ENCODE peak calls at places on chromosomes 11 and 22, in seven cellular contexts. Q, M, A, O, D, F and X are unnamed samples.
A peak's percentile ranks its signal among the peaks of the same experiment; 100 is the strongest.

GRCh38 chr11:114847599-114847998 is 169.3 kb downstream of the NXPE2 start:
- DNase-seq in M (no peak), O (no peak), F (no peak), Q (no peak), D (no peak), A (no peak), X (no peak)

GRCh38 chr11:61347916-61348461 is 13.7 kb downstream of the CYB561A3 start:
- DNase-seq in A (no peak), Q (peak; percentile 81), D (peak; percentile 77), O (no peak), M (no peak), F (no peak), X (no peak)

GRCh38 chr11:23632293-23632692 is 772.0 kb upstream of the CCDC179 start:
- DNase-seq in O (no peak), F (no peak), A (no peak), Q (no peak), M (no peak), D (no peak), X (no peak)

GRCh38 chr11:35588627-35589026 is 29.6 kb upstream of the FJX1 start:
- DNase-seq in F (no peak), O (no peak), M (no peak), Q (peak; percentile 69), D (no peak), A (no peak), X (no peak)

GRCh38 chr11:123429336-123429735 is 733 bp upstream of the GRAMD1B start:
- DNase-seq in F (peak; percentile 48), D (no peak), M (no peak), A (no peak), O (no peak), Q (no peak), X (no peak)

GRCh38 chr11:74232316-74232950 is 61.3 kb downstream of the PPME1 start:
- DNase-seq in M (no peak), O (no peak), D (no peak), A (no peak), F (no peak), Q (peak; percentile 7), X (no peak)

GRCh38 chr11:75301602-75302345 is 49.7 kb downstream of the ARRB1 start:
- DNase-seq in M (peak; percentile 39), O (no peak), Q (no peak), F (no peak), A (no peak), D (no peak), X (no peak)

GRCh38 chr22:50039669-50040458 is 18.2 kb downstream of the TTLL8 start:
- DNase-seq in M (no peak), F (no peak), Q (no peak), D (no peak), O (no peak), A (no peak), X (no peak)

GRCh38 chr11:65410936-65411680 is 11.5 kb upstream of the NEAT1 start:
- DNase-seq in Q (no peak), F (no peak), O (no peak), D (no peak), A (no peak), M (no peak), X (no peak)

GRCh38 chr11:83612891-83613766 is 327.0 kb upstream of the CCDC90B start:
- DNase-seq in O (no peak), M (peak; percentile 12), D (no peak), A (no peak), F (no peak), Q (no peak), X (peak; percentile 55)

GRCh38 chr11:111734383-111735261 is 31.6 kb downstream of the PPP2R1B start:
- DNase-seq in Q (no peak), D (no peak), O (no peak), M (no peak), A (no peak), F (no peak), X (no peak)

GRCh38 chr11:132123449-132123848 is 753.0 kb downstream of the NTM start:
- DNase-seq in M (no peak), D (no peak), O (no peak), Q (no peak), F (no peak), A (no peak), X (no peak)

GRCh38 chr11:124799384-124800225 is 601 bp downstream of the MSANTD2 start:
- DNase-seq in M (peak; percentile 71), Q (peak; percentile 32), A (no peak), O (no peak), D (peak; percentile 65), F (no peak), X (no peak)

GRCh38 chr11:84719935-84720577 is 907.1 kb downstream of the DLG2 start:
- DNase-seq in O (no peak), D (no peak), F (no peak), M (no peak), Q (no peak), A (no peak), X (no peak)

DNA sequence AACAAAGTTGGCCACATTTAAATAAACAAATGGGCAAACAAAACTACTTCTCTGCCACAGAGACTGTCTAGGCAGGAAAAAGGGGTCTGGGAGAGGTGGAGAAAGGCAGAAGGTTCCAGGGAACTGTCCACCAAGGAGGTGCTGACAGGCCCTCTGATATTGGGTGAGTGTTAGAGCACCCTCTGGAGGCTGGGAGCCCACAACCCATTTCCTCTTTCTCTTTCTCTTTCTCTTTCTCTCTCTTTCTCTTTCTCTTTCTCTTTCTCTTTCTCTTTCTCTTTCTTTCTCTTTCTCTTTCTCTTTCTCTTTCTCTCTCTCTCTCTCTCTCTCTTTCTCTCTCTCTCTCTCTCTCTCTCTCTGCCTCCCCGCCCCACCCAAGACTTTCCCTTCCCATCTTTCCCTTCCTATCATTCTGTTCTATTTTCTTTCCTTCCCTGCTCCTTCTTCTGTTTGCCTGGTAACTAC is 912.8 kb downstream of the DLG2 start:
- DNase-seq in Q (peak; percentile 2), A (no peak), F (no peak), D (peak; percentile 72), O (peak; percentile 1), M (peak; percentile 89), X (no peak)
- TF ChIP-seq CTCF in Q (no peak), A (peak; percentile 42), F (peak; percentile 37), D (peak; percentile 88), O (peak; percentile 32), M (peak; percentile 95), X (peak; percentile 35)

DNA sequence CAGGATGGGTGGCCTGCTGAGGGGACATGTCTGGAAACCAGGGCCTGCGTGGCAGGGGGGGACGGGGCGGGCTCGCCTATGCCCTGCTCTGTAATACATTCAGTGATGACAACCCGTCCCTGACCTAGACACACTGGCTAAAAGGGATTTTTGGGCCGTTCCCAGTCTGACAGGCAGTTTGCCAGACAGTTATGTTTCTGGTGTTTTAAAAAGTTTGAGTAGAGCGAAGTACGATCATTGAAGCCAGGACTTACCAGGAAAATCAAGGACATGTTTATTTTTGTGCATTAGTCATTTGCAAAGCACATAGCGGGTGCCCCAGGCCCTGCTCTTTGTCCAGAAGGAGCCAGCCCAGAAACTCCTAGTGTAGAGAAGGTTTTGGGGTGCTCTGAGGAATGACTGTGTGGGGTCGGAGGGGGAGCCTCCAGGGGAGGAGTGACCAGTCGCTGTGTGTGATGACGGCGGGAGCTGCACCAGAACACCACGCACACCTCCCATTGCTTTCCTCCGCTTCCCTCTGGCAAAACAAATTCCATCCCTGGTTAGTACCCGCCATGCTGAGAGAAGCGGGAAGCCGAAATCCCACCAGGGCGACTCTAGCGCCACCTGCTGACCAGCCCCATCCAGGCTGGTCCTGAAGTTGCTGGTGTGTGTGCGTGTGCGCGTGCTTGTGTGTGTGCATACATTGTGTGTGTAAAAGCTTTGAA is 50.8 kb downstream of the FBLN1 start:
- DNase-seq in M (peak; percentile 74), F (peak; percentile 65), O (peak; percentile 79), D (peak; percentile 79), Q (peak; percentile 87), A (peak; percentile 41), X (no peak)
- H3K4me3 ChIP-seq in M (no peak overlapping the region), F (no peak overlapping the region), O (no peak overlapping the region), D (no peak overlapping the region), Q (no peak overlapping the region), A (no peak overlapping the region), X (no peak overlapping the region)

GRCh38 chr11:84806354-84806753 is 820.8 kb downstream of the DLG2 start:
- DNase-seq in O (no peak), Q (no peak), F (no peak), M (no peak), A (no peak), D (no peak), X (no peak)

GRCh38 chr11:84804026-84804425 is 823.1 kb downstream of the DLG2 start:
- DNase-seq in O (no peak), D (no peak), A (no peak), Q (no peak), F (no peak), M (no peak), X (no peak)

GRCh38 chr11:84795698-84796097 is 831.4 kb downstream of the DLG2 start:
- DNase-seq in M (no peak), F (no peak), Q (no peak), O (no peak), D (no peak), A (no peak), X (no peak)

GRCh38 chr11:84794663-84795443 is 832.3 kb downstream of the DLG2 start:
- DNase-seq in A (no peak), O (no peak), Q (no peak), F (no peak), M (no peak), D (no peak), X (no peak)

GRCh38 chr11:84800755-84801346 is 826.3 kb downstream of the DLG2 start:
- DNase-seq in F (peak; percentile 28), O (peak; percentile 10), M (peak; percentile 65), D (no peak), A (no peak), Q (peak; percentile 26), X (no peak)
- TF ChIP-seq CTCF in F (peak; percentile 53), O (peak; percentile 12), M (peak; percentile 63), D (no peak), A (no peak), Q (peak; percentile 24), X (no peak)

GRCh38 chr11:7019500-7020182 is 505 bp downstream of the ZNF214 start:
- DNase-seq in A (no peak), M (peak; percentile 35), O (no peak), D (no peak), Q (peak; percentile 28), F (no peak), X (no peak)

GRCh38 chr11:7021318-7021717 is 1.0 kb downstream of the NLRP14 start:
- DNase-seq in M (no peak), A (no peak), O (no peak), D (no peak), Q (no peak), F (no peak), X (no peak)

GRCh38 chr11:7016011-7016410 is 4.1 kb downstream of the ZNF214 start:
- DNase-seq in D (no peak), M (no peak), O (no peak), F (no peak), Q (no peak), A (no peak), X (no peak)

DNA sequence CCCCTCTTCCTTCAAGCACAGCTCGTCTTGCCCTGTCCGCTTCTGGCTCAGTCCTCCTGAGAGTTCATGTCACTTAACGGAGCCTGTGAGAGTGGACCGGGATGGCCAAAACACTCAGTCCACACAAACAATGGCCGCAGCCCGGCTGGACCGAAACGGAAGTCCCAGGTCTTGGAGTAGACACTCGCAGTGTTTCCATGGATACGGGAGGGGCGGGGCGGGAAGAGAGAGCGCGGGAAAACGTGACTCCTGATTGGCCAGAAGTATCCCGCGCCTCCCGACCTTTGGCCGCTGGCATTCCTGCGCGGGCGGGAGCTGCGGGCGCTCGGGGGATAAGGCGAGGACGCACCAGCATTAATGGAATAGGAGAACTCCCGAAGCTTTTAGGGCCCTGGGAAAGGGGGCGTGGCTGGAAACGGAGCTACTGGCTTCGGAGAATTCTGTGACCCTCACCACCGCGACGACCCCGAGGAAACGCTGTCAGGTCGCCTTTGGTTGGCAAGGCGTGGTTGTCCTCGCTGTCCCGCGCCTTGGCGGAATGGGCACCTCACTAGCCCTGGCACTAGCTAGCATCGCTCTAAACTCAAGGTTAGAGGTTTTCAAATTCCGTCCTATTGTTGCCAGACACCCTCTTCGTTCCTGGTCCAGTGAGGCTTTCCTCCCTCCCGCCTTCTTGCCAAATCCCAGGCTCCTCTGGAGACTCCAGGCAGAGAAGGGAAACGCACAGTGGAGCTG is at the start of the genes NLRP14 and ZNF214:
- DNase-seq in Q (peak; percentile 87), A (peak; percentile 69), M (peak; percentile 88), O (peak; percentile 78), D (no peak), F (peak; percentile 72), X (peak; percentile 7)
- H3K4me3 ChIP-seq in Q (peak within 1 kb of the TSS; percentile 66), A (peak within 1 kb of the TSS; percentile 63), M (peak within 1 kb of the TSS; percentile 40), O (peak within 1 kb of the TSS; percentile 86), D (no peak within 1 kb of the TSS), F (peak within 1 kb of the TSS; percentile 93), X (peak within 1 kb of the TSS; percentile 46)